ENCODE peak calls at places on chromosome 18, in six cellular contexts. One of them, this sample, is unnamed.

GRCh38 chr18:3250237-3251107 is 2.9 kb downstream of the MYL12A start:
- DNase-seq in CD8-positive, alpha-beta memory T cell: no peak
- DNase-seq in HTR-8/SVneo: no peak
- DNase-seq in endothelial cell: no peak
- DNase-seq in NCI-H510A: no peak
- DNase-seq in GDM1: no peak
- DNase-seq in this sample: no peak

GRCh38 chr18:37701967-37702366 is 136.4 kb upstream of the CELF4 start:
- DNase-seq in GDM1: peak
- DNase-seq in endothelial cell: no peak
- DNase-seq in CD8-positive, alpha-beta memory T cell: no peak
- DNase-seq in HTR-8/SVneo: no peak
- DNase-seq in NCI-H510A: no peak
- DNase-seq in this sample: no peak

GRCh38 chr18:53843113-53843512 is 381.4 kb downstream of the MBD2 start:
- DNase-seq in NCI-H510A: no peak
- DNase-seq in CD8-positive, alpha-beta memory T cell: no peak
- DNase-seq in HTR-8/SVneo: no peak
- DNase-seq in GDM1: no peak
- DNase-seq in endothelial cell: no peak
- DNase-seq in this sample: no peak

GRCh38 chr18:80132196-80132812 is 23.2 kb downstream of the ADNP2 start:
- DNase-seq in CD8-positive, alpha-beta memory T cell: no peak
- DNase-seq in endothelial cell: no peak
- DNase-seq in NCI-H510A: no peak
- DNase-seq in HTR-8/SVneo: no peak
- DNase-seq in GDM1: no peak
- DNase-seq in this sample: no peak

GRCh38 chr18:35406666-35407065 is 29.5 kb upstream of the ZNF396 start:
- DNase-seq in CD8-positive, alpha-beta memory T cell: no peak
- DNase-seq in NCI-H510A: no peak
- DNase-seq in GDM1: no peak
- DNase-seq in endothelial cell: no peak
- DNase-seq in HTR-8/SVneo: no peak
- DNase-seq in this sample: no peak

GRCh38 chr18:60007641-60008040 is 107.8 kb downstream of the PMAIP1 start:
- DNase-seq in GDM1: no peak
- DNase-seq in HTR-8/SVneo: no peak
- DNase-seq in CD8-positive, alpha-beta memory T cell: no peak
- DNase-seq in NCI-H510A: no peak
- DNase-seq in endothelial cell: no peak
- DNase-seq in this sample: no peak

GRCh38 chr18:41457730-41458129 is 497.3 kb upstream of the PIK3C3 start:
- DNase-seq in HTR-8/SVneo: no peak
- DNase-seq in NCI-H510A: no peak
- DNase-seq in CD8-positive, alpha-beta memory T cell: no peak
- DNase-seq in endothelial cell: no peak
- DNase-seq in GDM1: no peak
- DNase-seq in this sample: no peak

GRCh38 chr18:12305211-12305610 is 2.8 kb upstream of the TUBB6 start:
- DNase-seq in CD8-positive, alpha-beta memory T cell: no peak
- DNase-seq in endothelial cell: no peak
- DNase-seq in HTR-8/SVneo: no peak
- DNase-seq in GDM1: no peak
- DNase-seq in NCI-H510A: no peak
- DNase-seq in this sample: no peak

GRCh38 chr18:63788447-63789096 is 13.4 kb downstream of the SERPINB7 start:
- DNase-seq in HTR-8/SVneo: peak
- DNase-seq in endothelial cell: no peak
- DNase-seq in GDM1: peak
- DNase-seq in NCI-H510A: peak
- DNase-seq in CD8-positive, alpha-beta memory T cell: peak
- DNase-seq in this sample: no peak

GRCh38 chr18:1048048-1048447 is 143.4 kb downstream of the ADCYAP1 start:
- DNase-seq in GDM1: no peak
- DNase-seq in HTR-8/SVneo: no peak
- DNase-seq in CD8-positive, alpha-beta memory T cell: no peak
- DNase-seq in endothelial cell: no peak
- DNase-seq in NCI-H510A: no peak
- DNase-seq in this sample: no peak

GRCh38 chr18:8303151-8303770 is 306.0 kb upstream of the RAB12 start:
- DNase-seq in HTR-8/SVneo: no peak
- DNase-seq in endothelial cell: no peak
- DNase-seq in GDM1: no peak
- DNase-seq in NCI-H510A: no peak
- DNase-seq in CD8-positive, alpha-beta memory T cell: no peak
- DNase-seq in this sample: no peak

GRCh38 chr18:35174093-35174731 is 66.6 kb upstream of the ZNF397 start:
- DNase-seq in GDM1: peak
- DNase-seq in endothelial cell: no peak
- DNase-seq in HTR-8/SVneo: no peak
- DNase-seq in CD8-positive, alpha-beta memory T cell: no peak
- DNase-seq in NCI-H510A: peak
- DNase-seq in this sample: no peak

GRCh38 chr18:58584219-58585127 is 44.4 kb downstream of the ALPK2 start:
- DNase-seq in HTR-8/SVneo: no peak
- DNase-seq in GDM1: no peak
- DNase-seq in CD8-positive, alpha-beta memory T cell: no peak
- DNase-seq in endothelial cell: no peak
- DNase-seq in NCI-H510A: no peak
- DNase-seq in this sample: no peak

GRCh38 chr18:61929881-61930640 is 37.3 kb upstream of the RNF152 start:
- DNase-seq in NCI-H510A: peak
- DNase-seq in HTR-8/SVneo: no peak
- DNase-seq in CD8-positive, alpha-beta memory T cell: no peak
- DNase-seq in endothelial cell: no peak
- DNase-seq in GDM1: no peak
- DNase-seq in this sample: no peak

GRCh38 chr18:14928396-14928795 is 180.4 kb downstream of the ANKRD30B start:
- DNase-seq in endothelial cell: no peak
- DNase-seq in HTR-8/SVneo: no peak
- DNase-seq in NCI-H510A: no peak
- DNase-seq in CD8-positive, alpha-beta memory T cell: no peak
- DNase-seq in GDM1: no peak
- DNase-seq in this sample: no peak

GRCh38 chr18:43420950-43421349 is 143.7 kb upstream of the SYT4 start:
- DNase-seq in HTR-8/SVneo: no peak
- DNase-seq in NCI-H510A: no peak
- DNase-seq in GDM1: no peak
- DNase-seq in CD8-positive, alpha-beta memory T cell: no peak
- DNase-seq in endothelial cell: no peak
- DNase-seq in this sample: no peak

GRCh38 chr18:39846277-39846676 is 2108.8 kb upstream of the PIK3C3 start:
- DNase-seq in HTR-8/SVneo: no peak
- DNase-seq in NCI-H510A: no peak
- DNase-seq in GDM1: no peak
- DNase-seq in CD8-positive, alpha-beta memory T cell: no peak
- DNase-seq in endothelial cell: no peak
- DNase-seq in this sample: no peak